ENCODE peak calls at places on chromosomes 13 and 19, in four cellular contexts. One of them, this sample, is unnamed. For H3K9me3, the result is how much of the 10 kb centered on the place peaks cover.

GRCh38 chr19:6590458-6591319 is at the start of gene CD70:
- DNase-seq in CD8-positive, alpha-beta T cell: peak
- DNase-seq in colonic mucosa: no peak
- DNase-seq in PC-9: no peak
- DNase-seq in this sample: peak

GRCh38 chr19:15291089-15291488 is 41.2 kb downstream of the BRD4 start:
- DNase-seq in PC-9: no peak
- DNase-seq in colonic mucosa: no peak
- DNase-seq in CD8-positive, alpha-beta T cell: no peak
- DNase-seq in this sample: no peak

GRCh38 chr13:38417241-38417640 is 67.6 kb downstream of the UFM1 start:
- DNase-seq in CD8-positive, alpha-beta T cell: no peak
- DNase-seq in PC-9: no peak
- DNase-seq in colonic mucosa: no peak
- DNase-seq in this sample: no peak

GRCh38 chr19:20278342-20278741 is 111.3 kb downstream of the ZNF486 start:
- DNase-seq in PC-9: peak
- DNase-seq in colonic mucosa: no peak
- DNase-seq in CD8-positive, alpha-beta T cell: no peak
- DNase-seq in this sample: no peak

GRCh38 chr13:36509369-36509768 is 77.1 kb downstream of the CCNA1 start:
- DNase-seq in CD8-positive, alpha-beta T cell: no peak
- DNase-seq in PC-9: no peak
- DNase-seq in colonic mucosa: no peak
- DNase-seq in this sample: no peak

GRCh38 chr19:46901701-46902401 is 41.1 kb downstream of the ARHGAP35 start:
- DNase-seq in PC-9: no peak
- DNase-seq in colonic mucosa: no peak
- DNase-seq in CD8-positive, alpha-beta T cell: no peak
- DNase-seq in this sample: no peak

GRCh38 chr13:19632915-19633339 is 532 bp upstream of the MPHOSPH8 start:
- DNase-seq in PC-9: no peak
- DNase-seq in colonic mucosa: no peak
- DNase-seq in CD8-positive, alpha-beta T cell: no peak
- DNase-seq in this sample: no peak

GRCh38 chr13:82933986-82934385 is 948.3 kb downstream of the SLITRK1 start:
- DNase-seq in PC-9: no peak
- DNase-seq in colonic mucosa: no peak
- DNase-seq in CD8-positive, alpha-beta T cell: no peak
- DNase-seq in this sample: no peak

GRCh38 chr19:7874080-7874856 is at the start of gene PRR36:
- DNase-seq in colonic mucosa: no peak
- DNase-seq in CD8-positive, alpha-beta T cell: no peak
- DNase-seq in PC-9: peak
- DNase-seq in this sample: no peak

GRCh38 chr19:2290441-2291184 is 8.6 kb upstream of the PEAK3 start:
- DNase-seq in CD8-positive, alpha-beta T cell: no peak
- DNase-seq in colonic mucosa: peak
- DNase-seq in PC-9: no peak
- DNase-seq in this sample: no peak

GRCh38 chr13:23621316-23621645 is 51.1 kb downstream of the TNFRSF19 start:
- DNase-seq in CD8-positive, alpha-beta T cell: no peak
- DNase-seq in colonic mucosa: no peak
- DNase-seq in PC-9: no peak
- DNase-seq in this sample: no peak

GRCh38 chr13:43309301-43309700 is 285.9 kb downstream of the DNAJC15 start:
- DNase-seq in CD8-positive, alpha-beta T cell: no peak
- DNase-seq in colonic mucosa: no peak
- DNase-seq in PC-9: no peak
- DNase-seq in this sample: no peak

GRCh38 chr13:43305416-43305815 is 282.0 kb downstream of the DNAJC15 start:
- DNase-seq in colonic mucosa: no peak
- DNase-seq in PC-9: no peak
- DNase-seq in CD8-positive, alpha-beta T cell: no peak
- DNase-seq in this sample: no peak

GRCh38 chr13:43307921-43308433 is 284.6 kb downstream of the DNAJC15 start:
- DNase-seq in colonic mucosa: peak
- DNase-seq in PC-9: peak
- DNase-seq in CD8-positive, alpha-beta T cell: no peak
- DNase-seq in this sample: no peak

GRCh38 chr13:43306364-43306763 is 283.0 kb downstream of the DNAJC15 start:
- DNase-seq in PC-9: no peak
- DNase-seq in CD8-positive, alpha-beta T cell: no peak
- DNase-seq in colonic mucosa: no peak
- DNase-seq in this sample: no peak

GRCh38 chr13:43307221-43307920 is 284.0 kb downstream of the DNAJC15 start:
- DNase-seq in PC-9: no peak
- DNase-seq in CD8-positive, alpha-beta T cell: no peak
- DNase-seq in colonic mucosa: no peak
- DNase-seq in this sample: no peak
- H3K27ac ChIP-seq in PC-9: no peak
- H3K27ac ChIP-seq in CD8-positive, alpha-beta T cell: no peak
- H3K27ac ChIP-seq in colonic mucosa: no peak
- H3K27ac ChIP-seq in this sample: no peak

GRCh38 chr19:58055483-58055874 is 3.6 kb upstream of the ZNF135 start:
- DNase-seq in CD8-positive, alpha-beta T cell: no peak
- DNase-seq in PC-9: no peak
- DNase-seq in colonic mucosa: no peak
- DNase-seq in this sample: no peak

GRCh38 chr19:58056261-58056660 is 2.8 kb upstream of the ZNF135 start:
- DNase-seq in PC-9: no peak
- DNase-seq in CD8-positive, alpha-beta T cell: no peak
- DNase-seq in colonic mucosa: no peak
- DNase-seq in this sample: no peak

GRCh38 chr19:58053480-58054156 is 5.5 kb upstream of the ZNF135 start:
- DNase-seq in colonic mucosa: no peak
- DNase-seq in CD8-positive, alpha-beta T cell: no peak
- DNase-seq in PC-9: no peak
- DNase-seq in this sample: no peak

GRCh38 chr19:58054792-58055482 is 4.1 kb upstream of the ZNF135 start:
- DNase-seq in CD8-positive, alpha-beta T cell: no peak
- DNase-seq in PC-9: no peak
- DNase-seq in colonic mucosa: no peak
- DNase-seq in this sample: no peak

DNA sequence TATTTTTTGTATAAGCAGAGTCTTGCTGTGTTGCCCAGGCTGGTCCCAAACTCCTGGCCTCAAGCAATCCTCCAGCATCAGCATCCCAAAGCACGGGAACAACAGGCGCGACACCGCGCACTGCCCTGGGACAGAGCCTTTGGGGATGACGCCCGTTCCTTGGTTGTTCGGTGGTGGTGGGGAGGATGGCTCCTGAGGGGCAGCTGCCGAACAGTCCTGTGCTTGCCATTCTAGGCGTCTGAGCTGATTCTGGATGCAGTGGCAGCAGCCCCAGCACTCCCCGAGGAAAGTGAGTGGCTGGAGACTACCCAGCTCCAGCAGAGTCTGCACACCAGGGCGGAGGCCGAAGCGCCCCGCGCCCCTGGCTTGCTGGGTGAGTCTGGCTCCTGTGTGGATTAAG is 6.8 kb upstream of the ZNF135 start:
- DNase-seq in PC-9: no peak
- DNase-seq in colonic mucosa: no peak
- DNase-seq in CD8-positive, alpha-beta T cell: no peak
- DNase-seq in this sample: no peak
- H3K9me3 ChIP-seq in PC-9: under half
- H3K9me3 ChIP-seq in colonic mucosa: under half
- H3K9me3 ChIP-seq in CD8-positive, alpha-beta T cell: under half
- H3K9me3 ChIP-seq in this sample: half or more

GRCh38 chr19:34856052-34856451 is 70.7 kb upstream of the ZNF30 start:
- DNase-seq in colonic mucosa: no peak
- DNase-seq in PC-9: no peak
- DNase-seq in CD8-positive, alpha-beta T cell: no peak
- DNase-seq in this sample: no peak

GRCh38 chr19:34847393-34847792 is 74.4 kb upstream of the ZNF599 start:
- DNase-seq in PC-9: no peak
- DNase-seq in CD8-positive, alpha-beta T cell: no peak
- DNase-seq in colonic mucosa: no peak
- DNase-seq in this sample: no peak

GRCh38 chr19:34853369-34853768 is 73.3 kb upstream of the ZNF30 start:
- DNase-seq in CD8-positive, alpha-beta T cell: no peak
- DNase-seq in colonic mucosa: no peak
- DNase-seq in PC-9: no peak
- DNase-seq in this sample: no peak

DNA sequence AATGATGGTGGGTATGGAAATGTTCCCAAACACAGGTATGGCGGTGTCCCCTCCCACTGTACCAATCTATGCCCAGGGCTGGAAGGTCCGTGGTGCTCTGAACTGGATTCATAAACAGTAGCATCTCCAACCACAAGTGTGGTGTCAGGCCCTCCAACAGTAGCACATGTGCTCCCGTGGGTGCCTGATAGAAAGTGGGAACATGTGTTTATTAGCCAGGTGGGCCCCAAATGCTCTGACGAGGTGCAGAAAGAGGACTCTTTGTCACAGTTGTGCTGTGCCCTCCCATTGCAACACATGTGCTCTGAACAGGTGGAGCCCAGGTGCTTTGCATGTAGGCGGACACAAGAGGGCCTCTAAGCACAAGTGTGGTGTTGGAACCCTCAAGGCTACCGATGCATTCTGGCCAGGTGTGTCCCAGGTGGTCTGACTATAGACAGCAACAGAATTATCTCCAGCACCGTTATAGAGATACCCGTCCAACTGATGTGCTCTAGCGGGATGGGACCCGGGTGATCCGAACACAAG is 75.4 kb upstream of the ZNF30 start:
- DNase-seq in colonic mucosa: no peak
- DNase-seq in CD8-positive, alpha-beta T cell: no peak
- DNase-seq in PC-9: no peak
- DNase-seq in this sample: no peak
- TF ChIP-seq CTCF in colonic mucosa: no peak
- TF ChIP-seq CTCF in CD8-positive, alpha-beta T cell: no peak
- TF ChIP-seq CTCF in PC-9: no peak
- TF ChIP-seq CTCF in this sample: no peak

DNA sequence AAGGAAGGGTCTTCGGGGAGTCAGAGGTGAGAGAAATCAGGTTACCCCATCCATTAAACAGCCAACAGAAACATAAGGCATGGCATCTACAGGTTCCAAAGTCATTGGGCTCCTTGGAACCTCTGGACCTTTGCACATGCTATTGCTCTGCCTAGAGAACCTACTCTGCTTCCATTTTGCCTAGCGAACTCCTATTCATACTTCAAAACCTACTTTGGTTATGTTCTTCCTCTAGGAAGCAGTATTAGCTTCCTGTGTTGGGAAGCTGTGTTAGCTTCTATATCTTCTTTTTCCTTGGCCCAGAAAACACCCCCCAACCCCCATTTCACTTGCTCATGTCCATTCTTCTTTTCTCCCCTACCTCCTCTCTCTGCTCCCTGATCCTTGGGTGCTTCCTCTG is 39.6 kb downstream of the F2RL3 start:
- DNase-seq in colonic mucosa: no peak
- DNase-seq in PC-9: no peak
- DNase-seq in CD8-positive, alpha-beta T cell: no peak
- DNase-seq in this sample: no peak
- H3K27ac ChIP-seq in colonic mucosa: no peak
- H3K27ac ChIP-seq in PC-9: no peak
- H3K27ac ChIP-seq in CD8-positive, alpha-beta T cell: no peak
- H3K27ac ChIP-seq in this sample: no peak

GRCh38 chr19:57974434-57974833 is at the start of gene C19orf18:
- DNase-seq in CD8-positive, alpha-beta T cell: no peak
- DNase-seq in PC-9: no peak
- DNase-seq in colonic mucosa: no peak
- DNase-seq in this sample: no peak
- H3K9me3 ChIP-seq in CD8-positive, alpha-beta T cell: half or more
- H3K9me3 ChIP-seq in PC-9: half or more
- H3K9me3 ChIP-seq in colonic mucosa: under half
- H3K9me3 ChIP-seq in this sample: half or more

GRCh38 chr19:41920878-41921277 is 7.4 kb downstream of the ERFL start:
- DNase-seq in PC-9: no peak
- DNase-seq in CD8-positive, alpha-beta T cell: no peak
- DNase-seq in colonic mucosa: no peak
- DNase-seq in this sample: no peak
- TF ChIP-seq CTCF in PC-9: no peak
- TF ChIP-seq CTCF in CD8-positive, alpha-beta T cell: no peak
- TF ChIP-seq CTCF in colonic mucosa: no peak
- TF ChIP-seq CTCF in this sample: no peak

GRCh38 chr19:34432797-34433196 is 4.6 kb downstream of the UBA2 start:
- DNase-seq in CD8-positive, alpha-beta T cell: no peak
- DNase-seq in colonic mucosa: no peak
- DNase-seq in PC-9: no peak
- DNase-seq in this sample: no peak

GRCh38 chr19:34430738-34431625 is 2.8 kb downstream of the UBA2 start:
- DNase-seq in CD8-positive, alpha-beta T cell: peak
- DNase-seq in PC-9: no peak
- DNase-seq in colonic mucosa: no peak
- DNase-seq in this sample: peak

GRCh38 chr19:34431681-34432402 is 3.7 kb downstream of the UBA2 start:
- DNase-seq in CD8-positive, alpha-beta T cell: no peak
- DNase-seq in PC-9: no peak
- DNase-seq in colonic mucosa: no peak
- DNase-seq in this sample: no peak

DNA sequence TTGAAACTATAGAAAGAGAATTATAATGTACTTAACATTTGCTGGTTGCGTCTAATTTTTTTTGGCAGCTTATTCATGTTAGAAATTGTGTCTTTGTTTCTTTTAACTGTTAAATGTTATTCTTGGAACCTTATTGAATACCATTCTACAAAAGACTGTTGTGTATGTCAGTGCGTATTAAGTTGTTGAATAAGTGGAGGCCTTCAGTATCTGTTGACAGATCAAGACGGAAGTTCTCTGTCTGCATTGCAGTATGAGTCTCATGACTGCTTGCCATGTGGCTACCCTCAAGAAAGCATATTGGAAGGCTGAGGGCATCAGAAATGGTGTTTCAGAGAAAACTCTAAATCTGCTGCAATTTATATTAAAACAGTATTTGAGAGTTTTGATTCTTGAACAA is 8.5 kb downstream of the UBA2 start:
- DNase-seq in CD8-positive, alpha-beta T cell: no peak
- DNase-seq in PC-9: no peak
- DNase-seq in colonic mucosa: no peak
- DNase-seq in this sample: no peak
- H3K27ac ChIP-seq in CD8-positive, alpha-beta T cell: no peak
- H3K27ac ChIP-seq in PC-9: no peak
- H3K27ac ChIP-seq in colonic mucosa: no peak
- H3K27ac ChIP-seq in this sample: no peak

GRCh38 chr19:23474761-23475160 is 79.5 kb upstream of the ZNF91 start:
- DNase-seq in CD8-positive, alpha-beta T cell: no peak
- DNase-seq in colonic mucosa: no peak
- DNase-seq in PC-9: no peak
- DNase-seq in this sample: no peak

GRCh38 chr19:23470873-23471555 is 75.7 kb upstream of the ZNF91 start:
- DNase-seq in colonic mucosa: peak
- DNase-seq in PC-9: no peak
- DNase-seq in CD8-positive, alpha-beta T cell: no peak
- DNase-seq in this sample: no peak

GRCh38 chr19:23475477-23475876 is 80.2 kb upstream of the ZNF91 start:
- DNase-seq in colonic mucosa: peak
- DNase-seq in PC-9: no peak
- DNase-seq in CD8-positive, alpha-beta T cell: no peak
- DNase-seq in this sample: no peak

DNA sequence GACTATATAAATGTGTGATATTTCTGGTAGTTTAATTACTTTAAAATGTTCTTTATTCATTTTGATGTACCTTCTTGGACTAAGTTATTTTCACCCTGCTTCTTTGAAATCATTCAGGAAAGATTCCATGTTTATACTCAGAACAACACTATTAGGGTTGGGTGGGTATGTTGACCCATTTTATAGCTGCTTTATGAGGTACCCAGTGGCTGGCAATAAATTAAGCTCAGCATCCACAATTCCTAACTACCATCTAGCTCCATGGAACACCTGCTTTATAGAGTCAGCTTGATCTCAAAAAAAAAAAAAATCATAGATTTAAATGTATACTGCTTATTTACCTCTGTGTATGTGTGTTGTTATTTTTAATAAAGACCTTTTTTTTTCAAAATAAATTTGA is 78.9 kb upstream of the ZNF91 start:
- DNase-seq in CD8-positive, alpha-beta T cell: no peak
- DNase-seq in colonic mucosa: no peak
- DNase-seq in PC-9: no peak
- DNase-seq in this sample: no peak
- H3K9me3 ChIP-seq in CD8-positive, alpha-beta T cell: under half
- H3K9me3 ChIP-seq in colonic mucosa: under half
- H3K9me3 ChIP-seq in PC-9: under half
- H3K9me3 ChIP-seq in this sample: under half